ENCODE peak calls at places on chromosomes 11 and 22, in six cellular contexts. N is GM12878, G is spleen, Y is lung, L is coronary artery, D is sigmoid colon. T is an unnamed sample.

GRCh38 chr22:37080438-37080837 is 28.9 kb downstream of the KCTD17 start:
- DNase-seq in L (no peak), N (no peak), G (no peak), Y (no peak), D (no peak), T (no peak)

GRCh38 chr11:79437981-79438630 is 2.7 kb downstream of the TENM4 start:
- DNase-seq in Y (no peak), L (peak), N (no peak), D (peak), G (peak), T (no peak)

GRCh38 chr22:16562711-16563554 is 29.7 kb downstream of the CCT8L2 start:
- DNase-seq in L (no peak), D (no peak), G (no peak), Y (no peak), N (no peak), T (no peak)

GRCh38 chr11:93773045-93773477 is 11.0 kb upstream of the MED17 start:
- DNase-seq in D (no peak), G (no peak), Y (no peak), L (no peak), N (no peak), T (no peak)

GRCh38 chr22:43014062-43014875 is 680 bp downstream of the PACSIN2 start:
- DNase-seq in G (peak), N (no peak), L (no peak), D (peak), Y (peak), T (no peak)

GRCh38 chr11:90747057-90747456 is 524.2 kb upstream of the CHORDC1 start:
- DNase-seq in G (no peak), L (no peak), N (no peak), Y (no peak), D (no peak), T (no peak)

GRCh38 chr11:123035831-123036230 is 26.1 kb downstream of the HSPA8 start:
- DNase-seq in L (no peak), N (no peak), Y (no peak), G (no peak), D (no peak), T (no peak)

GRCh38 chr11:23755769-23756168 is 741.1 kb upstream of the LUZP2 start:
- DNase-seq in G (no peak), N (no peak), D (no peak), Y (no peak), L (no peak), T (no peak)

DNA sequence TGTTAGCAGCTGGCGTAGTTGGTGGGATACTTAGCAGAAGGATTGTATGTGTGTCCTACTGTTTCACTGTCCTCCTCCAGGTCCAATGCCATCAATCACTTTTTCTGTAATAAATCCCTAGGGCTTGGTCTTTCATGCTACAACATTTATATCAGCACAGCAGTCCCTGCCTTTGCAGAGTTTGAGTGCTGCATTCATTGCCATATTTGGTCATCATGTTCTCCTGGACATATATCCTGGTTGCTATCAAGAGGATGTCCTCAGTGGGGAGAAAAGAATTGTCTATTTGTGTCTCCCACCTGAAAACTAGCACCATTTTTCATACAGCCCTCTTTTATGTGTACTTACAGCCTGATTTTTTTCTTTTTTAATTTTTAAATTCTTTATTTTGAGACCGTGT is 67.1 kb downstream of the OR5AK2 start:
- DNase-seq in L (no peak), D (no peak), G (no peak), Y (no peak), N (no peak), T (no peak)
- TF ChIP-seq CTCF in L (no peak), D (no peak), G (no peak), Y (no peak), N (no peak), T (no peak)

GRCh38 chr11:120446802-120447201 is 64.7 kb upstream of the GRIK4 start:
- DNase-seq in G (no peak), L (no peak), Y (no peak), D (no peak), N (no peak), T (no peak)

DNA sequence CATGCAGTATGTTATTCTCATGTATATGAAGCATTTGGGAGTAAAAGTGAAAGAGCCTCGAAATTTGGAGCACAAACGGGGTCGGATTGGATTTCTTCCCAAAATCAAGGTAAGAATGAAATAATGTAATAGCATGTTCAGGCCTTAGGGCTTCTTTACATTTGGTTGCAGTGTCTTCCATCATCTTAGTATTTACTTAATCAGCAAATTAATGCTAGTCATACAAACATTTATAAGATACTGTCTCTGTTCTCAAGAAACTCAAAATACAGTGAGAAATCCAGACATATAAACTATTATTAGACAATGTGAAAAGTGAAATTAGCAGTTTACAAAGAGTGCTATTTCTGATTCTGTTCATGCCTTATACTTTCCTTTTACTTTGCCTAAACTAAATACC is 63.3 kb upstream of the GRIK4 start:
- DNase-seq in G (no peak), N (no peak), L (no peak), D (no peak), Y (no peak), T (no peak)
- H3K27ac ChIP-seq in G (no peak), N (no peak), L (no peak), D (no peak), Y (no peak), T (no peak)

GRCh38 chr22:27551402-27551801 is 250.2 kb downstream of the MN1 start:
- DNase-seq in L (no peak), Y (no peak), N (no peak), G (no peak), D (no peak), T (no peak)
- TF ChIP-seq CTCF in L (no peak), Y (no peak), N (no peak), G (no peak), D (no peak), T (no peak)

DNA sequence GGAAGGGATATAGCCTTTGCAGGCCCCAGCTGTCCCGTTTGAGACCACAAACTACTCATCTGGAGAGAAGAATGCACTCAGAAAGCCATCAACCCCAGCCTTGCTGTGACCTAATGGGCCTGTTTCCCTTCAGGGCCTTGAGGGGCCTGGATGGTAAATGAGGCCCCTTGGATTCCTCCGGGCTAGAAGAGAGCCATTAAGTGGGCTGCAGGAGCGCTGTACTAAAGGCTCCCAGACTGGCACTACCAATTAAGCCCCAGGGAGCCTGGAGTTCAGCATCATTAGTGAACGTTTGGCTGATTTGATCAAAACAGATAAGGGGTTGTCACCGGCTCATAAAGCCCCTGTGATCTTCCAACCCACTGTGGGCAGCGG is 23.0 kb downstream of the CD5 start:
- DNase-seq in Y (no peak), L (no peak), N (no peak), D (no peak), G (no peak), T (no peak)
- H3K27ac ChIP-seq in Y (no peak), L (no peak), N (no peak), D (no peak), G (no peak), T (no peak)

DNA sequence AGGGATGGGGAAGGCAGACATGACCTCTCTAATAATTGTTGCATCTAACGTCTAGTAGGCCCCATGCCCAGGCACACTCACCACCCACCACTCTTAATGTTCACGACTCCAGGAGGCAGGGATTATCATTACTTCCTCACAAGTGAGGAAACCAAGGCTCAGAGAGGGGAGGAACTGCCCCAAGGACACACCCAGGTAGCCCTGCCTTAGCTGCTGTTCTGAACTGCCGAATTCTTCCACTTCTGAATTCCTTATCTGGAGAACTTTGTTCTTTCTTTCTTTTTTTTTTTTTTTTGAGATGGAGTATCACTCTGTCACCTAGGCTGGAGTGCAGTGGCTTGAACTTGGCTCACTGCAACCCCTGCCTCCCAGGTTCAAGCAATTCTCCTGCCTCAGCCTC is 16.7 kb downstream of the SLCO2B1 start:
- DNase-seq in N (no peak), G (no peak), D (no peak), Y (no peak), L (no peak), T (no peak)
- TF ChIP-seq CTCF in N (no peak), G (no peak), D (no peak), Y (no peak), L (no peak), T (no peak)